ENCODE peak calls at places on chromosomes 13 and 19, in five cellular contexts. W, G, M, P and E are unnamed samples. For H3K9me3, the result is how much of the 10 kb centered on the place peaks cover.

GRCh38 chr13:98942485-98942884 is 35.4 kb downstream of the DOCK9 start:
- DNase-seq in P (no peak), M (peak), W (no peak), G (no peak), E (no peak)

GRCh38 chr19:46537136-46538097 is 41.8 kb upstream of the PNMA8B start:
- DNase-seq in W (peak), M (peak), G (peak), P (peak), E (no peak)

GRCh38 chr19:52648336-52648990 is 10.3 kb upstream of the ZNF83 start:
- DNase-seq in G (no peak), P (peak), W (no peak), M (peak), E (no peak)

GRCh38 chr13:44758595-44759221 is 182.6 kb upstream of the TSC22D1 start:
- DNase-seq in P (peak), W (no peak), M (peak), G (no peak), E (no peak)

GRCh38 chr19:1774999-1775772 is 21.9 kb downstream of the ONECUT3 start:
- DNase-seq in M (no peak), W (peak), G (peak), P (peak), E (no peak)

GRCh38 chr19:1851581-1852293 is 3.5 kb upstream of the REXO1 start:
- DNase-seq in P (no peak), W (no peak), M (no peak), G (no peak), E (no peak)

GRCh38 chr19:38691938-38692457 is 44.5 kb downstream of the ACTN4 start:
- DNase-seq in P (peak), M (peak), W (no peak), G (peak), E (peak)

GRCh38 chr19:17751103-17751911 is at the start of gene FCHO1:
- DNase-seq in G (no peak), M (no peak), W (peak), P (no peak), E (no peak)

GRCh38 chr19:42313096-42313839 is at the start of gene TMEM145:
- DNase-seq in P (peak), M (peak), G (peak), W (peak), E (no peak)

GRCh38 chr19:33503791-33504444 is 17.7 kb downstream of the PEPD start:
- DNase-seq in P (no peak), G (peak), M (no peak), W (no peak), E (no peak)

GRCh38 chr13:30744056-30744684 is 8.8 kb downstream of the ALOX5AP start:
- DNase-seq in M (peak), P (no peak), W (peak), G (no peak), E (peak)

GRCh38 chr13:59677966-59678814 is 485.5 kb downstream of the DIAPH3 start:
- DNase-seq in G (peak), P (peak), W (peak), M (peak), E (no peak)

GRCh38 chr19:34241513-34242337 is 12.6 kb upstream of the GARRE1 start:
- DNase-seq in P (no peak), G (no peak), W (peak), M (no peak), E (no peak)

GRCh38 chr19:23565256-23565655 is 121.8 kb downstream of the ZNF675 start:
- DNase-seq in W (no peak), P (no peak), M (no peak), G (no peak), E (no peak)

GRCh38 chr13:23159587-23160240 is 21.1 kb upstream of the SGCG start:
- DNase-seq in W (no peak), G (peak), M (no peak), P (peak), E (no peak)

GRCh38 chr13:50866817-50867640 is 23.5 kb upstream of the DLEU7 start:
- DNase-seq in G (no peak), W (no peak), M (no peak), P (no peak), E (no peak)

GRCh38 chr19:16566161-16566560 is 6.1 kb downstream of the SLC35E1 start:
- DNase-seq in G (no peak), W (no peak), M (no peak), P (no peak), E (no peak)

GRCh38 chr19:48252625-48253024 is 3.1 kb downstream of the CARD8 start:
- DNase-seq in W (peak), P (no peak), M (no peak), G (no peak), E (no peak)

GRCh38 chr19:45340232-45340898 is at the start of gene KLC3:
- DNase-seq in W (peak), G (peak), P (no peak), M (peak), E (no peak)

GRCh38 chr19:44176590-44176989 is 11.7 kb downstream of the ZNF226 start:
- DNase-seq in G (no peak), M (no peak), W (no peak), P (no peak), E (no peak)

GRCh38 chr13:100273138-100273537 is 184.2 kb downstream of the PCCA start:
- DNase-seq in G (no peak), M (no peak), W (no peak), P (no peak), E (no peak)

GRCh38 chr13:76976488-76976887 is 15.4 kb upstream of the CLN5 start:
- DNase-seq in M (peak), G (no peak), W (no peak), P (no peak), E (no peak)

GRCh38 chr19:43725468-43725867 is 9.6 kb downstream of the IRGC start:
- DNase-seq in G (no peak), M (no peak), W (no peak), P (peak), E (no peak)

GRCh38 chr19:39409886-39410619 is 2.4 kb upstream of the PLEKHG2 start:
- DNase-seq in M (no peak), G (peak), W (peak), P (peak), E (peak)

GRCh38 chr19:44758596-44758995 is 10.1 kb downstream of the BCL3 start:
- DNase-seq in G (peak), M (no peak), P (peak), W (no peak), E (no peak)

GRCh38 chr13:27012482-27013197 is 159.0 kb downstream of the USP12 start:
- DNase-seq in G (no peak), P (peak), W (no peak), M (peak), E (no peak)

GRCh38 chr19:29666634-29667389 is 1.6 kb downstream of the PLEKHF1 start:
- DNase-seq in G (no peak), P (peak), M (peak), W (peak), E (no peak)

GRCh38 chr19:48121909-48122371 is 11.3 kb upstream of the PLA2G4C start:
- DNase-seq in M (peak), P (peak), G (no peak), W (no peak), E (no peak)

GRCh38 chr19:6056801-6057650 is 53.3 kb downstream of the RFX2 start:
- DNase-seq in P (peak), W (peak), G (no peak), M (peak), E (peak)

GRCh38 chr19:39969681-39970423 is 1.1 kb upstream of the PSMC4 start:
- DNase-seq in W (peak), M (no peak), P (no peak), G (no peak), E (no peak)

GRCh38 chr13:23506821-23507210 is 63.4 kb upstream of the TNFRSF19 start:
- DNase-seq in M (no peak), P (peak), W (no peak), G (peak), E (no peak)

GRCh38 chr13:45989607-45990006 is 62.9 kb downstream of the ZC3H13 start:
- DNase-seq in W (no peak), P (peak), M (peak), G (no peak), E (no peak)

GRCh38 chr13:53885997-53886396 is 857.4 kb downstream of the OLFM4 start:
- DNase-seq in P (no peak), G (no peak), M (no peak), W (no peak), E (no peak)

GRCh38 chr13:74443623-74444022 is 309.4 kb upstream of the KLF12 start:
- DNase-seq in P (peak), G (no peak), M (peak), W (no peak), E (no peak)

GRCh38 chr13:74449811-74450524 is 315.8 kb upstream of the KLF12 start:
- DNase-seq in P (no peak), M (no peak), W (no peak), G (no peak), E (no peak)

GRCh38 chr13:74444161-74444571 is 310.0 kb upstream of the KLF12 start:
- DNase-seq in M (peak), W (no peak), P (no peak), G (no peak), E (no peak)

GRCh38 chr13:74442751-74443150 is 308.5 kb upstream of the KLF12 start:
- DNase-seq in W (no peak), M (peak), G (no peak), P (no peak), E (no peak)

DNA sequence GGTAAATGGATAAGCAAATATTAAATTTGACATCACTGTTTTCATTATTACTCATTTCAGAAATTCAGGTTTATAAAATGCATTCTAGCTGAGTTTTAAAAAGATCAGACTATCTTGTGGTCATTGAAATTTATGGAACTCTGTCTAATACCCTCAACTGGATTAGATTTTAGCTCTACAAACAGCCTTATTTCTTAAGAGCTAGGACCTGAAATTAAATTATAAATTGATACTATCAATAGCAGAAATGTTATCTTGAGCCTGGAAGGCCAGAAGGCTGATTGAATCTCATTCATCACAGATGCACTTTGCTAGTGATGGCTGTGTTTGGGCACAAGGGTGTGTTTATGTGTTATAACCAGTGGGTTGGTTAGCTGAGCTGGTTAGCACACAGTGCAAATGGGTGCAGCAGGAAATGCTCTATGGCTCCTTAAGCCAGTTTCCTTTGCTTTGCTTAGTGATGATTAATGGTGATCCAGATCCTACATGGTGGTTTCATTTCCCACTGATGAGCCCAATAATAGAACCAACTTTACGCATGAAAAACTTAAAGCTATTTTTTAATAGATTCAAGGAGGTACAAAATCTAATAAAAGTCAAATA is 310.8 kb upstream of the KLF12 start:
- DNase-seq in M (peak), G (peak), P (no peak), W (no peak), E (no peak)
- H3K27ac ChIP-seq in M (peak), G (peak), P (no peak), W (no peak), E (no peak)

DNA sequence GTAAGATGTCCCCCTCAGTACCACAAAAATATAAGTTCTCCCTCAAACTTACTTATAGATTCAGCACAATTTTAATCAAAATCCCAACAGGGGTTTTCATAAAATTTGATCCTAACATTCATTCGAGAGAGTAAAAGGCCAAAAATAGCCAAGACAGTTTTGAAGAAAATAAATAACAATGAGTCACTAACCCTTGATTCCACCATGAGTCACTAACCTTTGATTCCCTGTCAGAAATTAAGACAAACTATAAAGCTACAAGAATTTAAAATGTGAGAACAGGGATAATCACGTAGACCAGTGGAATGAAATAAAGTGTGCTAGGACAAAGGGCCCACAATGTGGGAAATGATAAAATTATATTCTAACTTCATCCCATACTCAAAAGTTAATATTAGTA is 320.3 kb downstream of the SUCLA2 start:
- DNase-seq in M (peak), W (no peak), P (peak), G (no peak), E (no peak)
- H3K4me3 ChIP-seq in M (no peak), W (no peak), P (no peak), G (no peak), E (no peak)

GRCh38 chr13:19156013-19156825 is 25.4 kb downstream of the TUBA3C start:
- DNase-seq in G (no peak), M (no peak), P (no peak), W (no peak), E (no peak)
- H3K9me3 ChIP-seq in G (under half), M (half or more), P (under half), W (under half), E (under half)

GRCh38 chr13:21361123-21361522 is 98.0 kb downstream of the ZDHHC20 start:
- DNase-seq in G (no peak), M (no peak), W (no peak), P (no peak), E (no peak)
- H3K27ac ChIP-seq in G (no peak), M (no peak), W (no peak), P (no peak), E (no peak)

DNA sequence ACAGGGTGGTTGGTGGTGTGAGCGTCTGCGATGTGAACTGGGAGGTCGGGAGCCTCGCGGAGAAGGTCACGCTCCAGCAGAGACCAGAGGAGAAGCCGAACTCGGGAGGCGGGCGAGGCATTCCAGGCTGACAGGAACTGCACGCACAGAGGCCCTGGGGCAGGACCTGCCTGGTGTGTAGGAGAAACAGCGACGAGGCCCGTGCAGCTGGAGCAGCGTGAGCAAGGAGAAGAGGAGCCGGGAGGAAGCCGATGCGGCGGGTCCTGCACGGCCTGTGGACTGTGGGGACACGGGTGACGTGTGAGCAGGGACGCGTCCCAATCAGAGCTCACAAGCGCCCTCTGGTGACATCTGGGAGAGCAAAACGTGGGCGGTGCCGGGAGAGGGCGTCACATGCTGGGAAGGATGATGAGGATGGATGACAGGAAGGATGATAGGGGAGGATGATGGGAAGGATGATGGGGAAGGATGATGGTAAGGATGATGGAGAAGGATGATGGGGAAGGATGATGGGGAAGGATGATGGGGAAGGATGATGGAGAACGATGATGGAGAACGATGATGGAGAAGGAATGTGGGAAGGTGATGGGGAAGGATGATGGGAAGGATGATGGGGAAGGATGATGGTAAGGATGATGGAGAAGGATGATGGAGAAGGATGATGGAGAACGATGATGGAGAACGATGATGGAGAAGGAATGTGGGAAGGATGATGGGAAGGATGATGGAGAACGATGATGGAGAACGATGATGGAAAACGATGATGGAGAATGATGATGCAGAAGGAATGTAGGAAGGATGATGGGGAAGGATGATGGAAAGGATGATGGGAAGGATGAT is 16.1 kb upstream of the MADCAM1 start:
- DNase-seq in M (peak), W (peak), G (peak), P (peak), E (peak)
- H3K4me3 ChIP-seq in M (no peak), W (no peak), G (no peak), P (no peak), E (no peak)